ENCODE peak calls at places on chromosomes 13 and 19, in eight cellular contexts. W is lower lobe of right lung, A is AG10803, O is neural progenitor cell, K is pancreas, Y is lower leg skin, F is thoracic aorta, B is right lobe of liver. P is an unnamed sample.

GRCh38 chr13:99151516-99151915 is 49.1 kb upstream of the UBAC2 start:
- DNase-seq in Y (no peak), K (no peak), B (no peak), O (no peak), A (peak), W (no peak), F (no peak), P (no peak)

GRCh38 chr19:32691952-32692726 is 518 bp downstream of the NUDT19 start:
- DNase-seq in O (peak), F (no peak), K (peak), Y (peak), B (peak), W (peak), A (peak), P (no peak)

GRCh38 chr13:106847049-106847448 is 279.1 kb upstream of the ARGLU1 start:
- DNase-seq in W (no peak), O (no peak), K (no peak), A (no peak), B (no peak), F (no peak), Y (no peak), P (no peak)

GRCh38 chr13:19838726-19839342 is 24.6 kb downstream of the ZMYM5 start:
- DNase-seq in A (peak), K (no peak), F (no peak), O (no peak), B (no peak), Y (no peak), W (no peak), P (no peak)

GRCh38 chr19:1247747-1248453 is 483 bp upstream of the MIDN start:
- DNase-seq in K (peak), Y (peak), B (peak), A (peak), O (peak), F (no peak), W (peak), P (peak)

GRCh38 chr19:14004619-14005380 is 1.3 kb downstream of the RFX1 start:
- DNase-seq in W (peak), K (peak), F (no peak), B (peak), O (no peak), A (peak), Y (peak), P (peak)

GRCh38 chr19:47158879-47159509 is 28.4 kb downstream of the SAE1 start:
- DNase-seq in W (no peak), Y (no peak), B (no peak), O (no peak), A (peak), K (no peak), F (no peak), P (no peak)

GRCh38 chr13:20442798-20443381 is 82.8 kb downstream of the CRYL1 start:
- DNase-seq in K (peak), Y (no peak), B (no peak), A (no peak), O (no peak), F (no peak), W (no peak), P (no peak)

GRCh38 chr13:62092536-62092935 is 676.9 kb upstream of the PCDH20 start:
- DNase-seq in W (no peak), F (no peak), B (no peak), A (no peak), Y (no peak), O (no peak), K (no peak), P (no peak)

GRCh38 chr19:47494211-47494547 is 10.2 kb upstream of the KPTN start:
- DNase-seq in K (no peak), W (no peak), A (no peak), B (no peak), F (no peak), O (no peak), Y (no peak), P (no peak)

GRCh38 chr13:75946746-75947397 is 310.7 kb downstream of the LMO7 start:
- DNase-seq in F (no peak), W (no peak), Y (no peak), K (no peak), A (no peak), B (no peak), O (no peak), P (no peak)

GRCh38 chr19:54011507-54012211 is 20.2 kb downstream of the CACNG6 start:
- DNase-seq in B (no peak), A (no peak), K (no peak), Y (no peak), O (peak), F (no peak), W (no peak), P (no peak)

GRCh38 chr19:40219721-40220276 is 1.6 kb upstream of the TTC9B start:
- DNase-seq in Y (no peak), F (no peak), B (no peak), A (peak), K (no peak), O (no peak), W (no peak), P (no peak)

GRCh38 chr13:54945978-54946377 is 1917.4 kb downstream of the OLFM4 start:
- DNase-seq in W (no peak), A (no peak), F (no peak), K (no peak), B (no peak), O (peak), Y (no peak), P (no peak)

GRCh38 chr19:6224308-6224675 is 55.5 kb downstream of the MLLT1 start:
- DNase-seq in A (no peak), K (no peak), W (no peak), B (no peak), O (no peak), Y (no peak), F (no peak), P (no peak)

GRCh38 chr19:14337510-14337909 is 43.7 kb upstream of the ADGRE5 start:
- DNase-seq in B (no peak), K (no peak), F (no peak), O (peak), Y (no peak), W (peak), A (no peak), P (no peak)

GRCh38 chr13:40064154-40064713 is 408.8 kb downstream of the COG6 start:
- DNase-seq in Y (no peak), O (no peak), K (no peak), B (no peak), W (no peak), F (no peak), A (peak), P (no peak)

GRCh38 chr19:49758292-49758691 is 4.8 kb downstream of the TSKS start:
- DNase-seq in O (no peak), Y (no peak), K (no peak), A (peak), B (no peak), F (no peak), W (no peak), P (no peak)

GRCh38 chr19:53015159-53015558 is 1.4 kb downstream of the ERVV-1 start:
- DNase-seq in K (no peak), B (no peak), W (no peak), Y (no peak), F (no peak), O (no peak), A (no peak), P (no peak)

GRCh38 chr13:50615234-50615633 is 228.3 kb downstream of the DLEU7 start:
- DNase-seq in W (no peak), F (no peak), O (no peak), Y (no peak), B (no peak), K (no peak), A (no peak), P (no peak)

GRCh38 chr19:45765365-45766292 is 3.4 kb downstream of the SIX5 start:
- DNase-seq in B (no peak), Y (peak), A (no peak), W (no peak), O (no peak), K (peak), F (no peak), P (no peak)

GRCh38 chr13:25682221-25682620 is 310.4 kb downstream of the ATP8A2 start:
- DNase-seq in W (no peak), F (no peak), Y (no peak), O (no peak), B (no peak), K (no peak), A (no peak), P (no peak)

GRCh38 chr19:18044825-18045304 is 36.9 kb downstream of the ARRDC2 start:
- DNase-seq in W (peak), A (peak), O (peak), Y (peak), B (peak), K (peak), F (no peak), P (peak)

GRCh38 chr13:109315481-109315880 is 470.9 kb downstream of the IRS2 start:
- DNase-seq in Y (no peak), W (no peak), B (no peak), A (no peak), K (no peak), O (no peak), F (no peak), P (no peak)

DNA sequence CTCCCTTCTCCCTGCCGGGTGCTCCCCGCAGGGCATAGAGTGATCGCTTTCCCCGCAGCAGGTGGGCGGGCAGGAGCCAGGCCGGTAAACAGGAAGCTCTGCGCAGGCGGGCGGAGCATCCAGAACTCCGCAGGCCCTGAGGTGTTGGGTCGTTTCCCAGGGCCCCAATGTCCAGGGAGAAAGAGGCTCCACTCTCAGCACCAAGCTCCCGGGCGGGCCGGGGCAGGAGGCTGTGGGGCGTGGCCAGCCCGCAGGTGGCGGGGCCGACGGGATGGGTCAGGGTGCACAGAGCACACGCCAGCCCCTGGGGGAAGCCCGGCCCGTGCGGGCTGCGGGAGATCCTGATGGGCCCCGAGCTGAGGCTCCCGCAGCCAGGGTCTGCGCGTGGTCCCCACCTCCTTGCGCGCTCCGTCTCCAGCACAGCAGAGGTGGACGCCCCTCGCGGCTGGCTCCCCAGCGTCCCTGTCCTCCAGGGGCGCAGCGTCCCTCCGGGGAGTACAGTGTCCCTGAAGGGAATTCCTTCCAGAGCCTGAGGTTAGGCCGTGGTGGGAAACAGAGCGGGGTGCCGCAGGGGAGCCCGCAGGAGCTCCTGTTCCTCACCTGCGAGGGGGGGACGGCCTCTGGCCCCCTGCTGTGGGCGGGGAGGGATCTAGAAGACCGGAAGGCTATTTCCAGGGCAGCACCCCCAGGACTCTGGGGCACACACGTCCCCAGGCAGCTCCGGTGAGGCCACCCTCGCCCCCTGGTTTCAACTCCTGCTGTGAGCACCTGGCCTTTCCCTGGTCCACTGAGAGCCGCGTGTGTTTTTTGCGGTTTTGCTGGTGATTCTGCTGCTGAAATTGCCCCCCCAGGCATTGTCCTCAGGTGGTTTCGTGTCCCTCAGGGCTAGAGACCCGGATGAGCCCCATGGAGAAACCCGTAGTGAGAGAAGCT is 12.2 kb downstream of the PIP5K1C start:
- DNase-seq in Y (no peak), A (no peak), B (peak), W (peak), F (no peak), K (peak), O (peak), P (peak)
- TF ChIP-seq CTCF in Y (no peak), A (no peak), B (no peak), W (no peak), F (no peak), K (no peak), O (no peak), P (no peak)

GRCh38 chr13:110812111-110812868 is 98.8 kb downstream of the ING1 start:
- DNase-seq in Y (peak), K (no peak), W (no peak), A (peak), B (no peak), F (no peak), O (no peak), P (no peak)
- TF ChIP-seq CTCF in Y (no peak), K (no peak), W (no peak), A (no peak), B (no peak), F (no peak), O (no peak), P (no peak)

GRCh38 chr13:42333613-42334328 is 61.8 kb downstream of the AKAP11 start:
- DNase-seq in B (no peak), K (no peak), W (no peak), O (peak), F (no peak), A (peak), Y (no peak), P (no peak)
- TF ChIP-seq CTCF in B (peak), K (no peak), W (no peak), O (peak), F (no peak), A (peak), Y (no peak), P (no peak)

GRCh38 chr19:34120846-34121639 is 51.3 kb upstream of the LSM14A start:
- DNase-seq in W (no peak), O (peak), A (peak), F (no peak), B (peak), Y (no peak), K (peak), P (no peak)
- TF ChIP-seq CTCF in W (peak), O (peak), A (peak), F (peak), B (peak), Y (no peak), K (peak), P (no peak)

DNA sequence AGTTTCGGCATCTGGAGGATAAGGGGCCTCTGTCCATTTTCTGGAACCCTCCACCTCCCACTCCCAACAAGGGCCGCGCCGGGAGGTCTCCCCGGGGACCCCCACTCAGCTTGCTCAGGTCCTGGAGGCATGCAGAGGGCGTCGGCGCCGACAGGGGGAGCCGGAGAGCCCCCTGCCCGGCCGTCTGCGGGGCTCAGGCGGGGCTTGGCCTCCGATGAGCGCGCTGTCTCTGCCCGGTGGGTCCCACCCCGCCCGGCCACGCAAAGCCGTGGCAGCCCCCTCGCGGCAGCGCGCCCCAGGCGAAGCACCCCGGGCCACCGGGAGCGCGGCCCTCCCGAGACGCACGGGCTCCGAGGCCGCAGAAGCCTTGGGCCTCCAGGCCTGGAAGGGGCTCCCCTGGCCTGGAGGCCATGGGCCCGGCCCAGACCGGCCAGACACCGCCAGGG is 149.7 kb upstream of the ZNF536 start:
- DNase-seq in Y (peak), K (peak), F (no peak), O (peak), A (no peak), W (no peak), B (no peak), P (no peak)
- TF ChIP-seq CTCF in Y (no peak), K (peak), F (peak), O (peak), A (peak), W (peak), B (peak), P (no peak)

P was measured in activated B cell treated with CpG ODN at 0.5 μM for 24 hours.